ENCODE peak calls at places on chromosomes 13 and 19, in nine cellular contexts. W is AG04449, P is upper lobe of right lung, A is WTC11, R is body of pancreas, V is mucosa of descending colon, X is AG09309, Z is right lobe of liver, D is heart right ventricle. U is an unnamed sample.

GRCh38 chr19:8352134-8352827 is 9.2 kb upstream of the KANK3 start:
- DNase-seq in A (no peak), W (no peak), R (no peak), D (no peak), Z (no peak), P (no peak), V (peak), X (no peak), U (no peak)

GRCh38 chr13:74064805-74065204 is 69.4 kb downstream of the KLF12 start:
- DNase-seq in X (no peak), P (no peak), R (no peak), W (no peak), Z (no peak), D (no peak), V (no peak), A (no peak), U (no peak)

GRCh38 chr13:44312898-44313551 is 60.6 kb upstream of the SERP2 start:
- DNase-seq in X (peak), D (no peak), W (peak), P (no peak), R (no peak), Z (no peak), A (no peak), V (no peak), U (no peak)

GRCh38 chr13:39506559-39507390 is 96.2 kb downstream of the LHFPL6 start:
- DNase-seq in P (no peak), D (no peak), A (no peak), R (no peak), W (no peak), Z (no peak), X (no peak), V (no peak), U (no peak)

GRCh38 chr13:47549219-47549752 is 451.8 kb downstream of the SUCLA2 start:
- DNase-seq in W (no peak), X (no peak), V (no peak), D (no peak), A (no peak), R (no peak), P (no peak), Z (no peak), U (no peak)

GRCh38 chr13:44331912-44332840 is 41.4 kb upstream of the SERP2 start:
- DNase-seq in W (peak), X (no peak), P (no peak), R (peak), D (peak), Z (peak), V (no peak), A (no peak), U (no peak)

GRCh38 chr13:110014719-110015118 is 228.3 kb upstream of the IRS2 start:
- DNase-seq in A (no peak), D (no peak), Z (no peak), X (no peak), R (peak), W (no peak), V (no peak), P (no peak), U (no peak)

GRCh38 chr13:43016226-43016625 is 7.2 kb upstream of the DNAJC15 start:
- DNase-seq in P (no peak), X (no peak), W (no peak), D (no peak), Z (no peak), A (no peak), R (no peak), V (no peak), U (no peak)

GRCh38 chr13:34156841-34157365 is 339.0 kb downstream of the RFC3 start:
- DNase-seq in Z (peak), W (peak), R (peak), V (peak), P (peak), X (peak), D (peak), A (no peak), U (no peak)

GRCh38 chr19:56309511-56310185 is 5.0 kb downstream of the ZSCAN5A start:
- DNase-seq in W (no peak), X (no peak), D (peak), A (peak), R (peak), Z (peak), V (peak), P (peak), U (peak)

GRCh38 chr13:75372517-75372916 is 109.5 kb downstream of the TBC1D4 start:
- DNase-seq in W (no peak), P (no peak), R (peak), X (no peak), D (no peak), Z (no peak), A (no peak), V (no peak), U (peak)

GRCh38 chr19:49896863-49897621 is at the start of gene IL4I1:
- DNase-seq in A (no peak), X (no peak), R (peak), W (no peak), Z (no peak), P (peak), D (no peak), V (no peak), U (no peak)

GRCh38 chr19:12314553-12314952 is 18.9 kb downstream of the ZNF563 start:
- DNase-seq in V (no peak), W (no peak), D (no peak), R (peak), X (no peak), P (no peak), Z (no peak), A (no peak), U (no peak)

GRCh38 chr13:83221256-83221655 is 661.0 kb downstream of the SLITRK1 start:
- DNase-seq in D (no peak), R (no peak), P (no peak), W (no peak), Z (no peak), V (no peak), A (no peak), X (no peak), U (no peak)

GRCh38 chr19:6185825-6186193 is 50.3 kb downstream of the ACSBG2 start:
- DNase-seq in W (no peak), D (no peak), X (no peak), R (no peak), V (no peak), A (no peak), P (no peak), Z (no peak), U (no peak)

GRCh38 chr13:110062077-110062776 is 244.7 kb downstream of the COL4A1 start:
- DNase-seq in P (no peak), W (no peak), A (no peak), R (peak), X (no peak), Z (peak), D (peak), V (no peak), U (no peak)

GRCh38 chr13:35470671-35471465 is 5.6 kb downstream of the MAB21L1 start:
- DNase-seq in P (no peak), X (no peak), V (no peak), A (peak), R (no peak), Z (peak), D (peak), W (no peak), U (peak)

GRCh38 chr13:70347947-70348620 is 239.8 kb upstream of the KLHL1 start:
- DNase-seq in D (no peak), A (no peak), Z (no peak), P (no peak), X (no peak), V (no peak), R (peak), W (no peak), U (no peak)

GRCh38 chr13:43085545-43085944 is 62.2 kb downstream of the DNAJC15 start:
- DNase-seq in X (no peak), V (no peak), Z (no peak), R (no peak), A (no peak), P (no peak), D (no peak), W (no peak), U (no peak)

GRCh38 chr13:77697208-77698103 is at the start of gene SLAIN1:
- DNase-seq in X (no peak), Z (peak), D (peak), R (peak), W (no peak), V (peak), P (peak), A (peak), U (peak)

GRCh38 chr13:47036291-47037008 is 139.6 kb upstream of the HTR2A start:
- DNase-seq in W (no peak), X (no peak), P (no peak), R (peak), Z (no peak), D (no peak), A (no peak), V (no peak), U (no peak)

GRCh38 chr13:109787135-109787954 is 962 bp upstream of the IRS2 start:
- DNase-seq in R (peak), P (peak), W (no peak), D (peak), A (peak), V (peak), Z (peak), X (no peak), U (peak)

GRCh38 chr19:56141416-56141992 is 417 bp downstream of the ZNF444 start:
- DNase-seq in A (no peak), X (no peak), D (no peak), Z (no peak), R (peak), P (no peak), V (no peak), W (no peak), U (no peak)

GRCh38 chr13:33472446-33472845 is 186.9 kb upstream of the STARD13 start:
- DNase-seq in A (no peak), Z (no peak), W (no peak), X (no peak), R (no peak), D (no peak), V (no peak), P (no peak), U (no peak)

GRCh38 chr13:73204916-73205315 is 146.1 kb downstream of the KLF5 start:
- DNase-seq in D (no peak), P (no peak), R (no peak), V (no peak), A (no peak), W (no peak), Z (no peak), X (no peak), U (no peak)

GRCh38 chr13:74444161-74444571 is 310.0 kb upstream of the KLF12 start:
- DNase-seq in D (no peak), P (no peak), V (no peak), X (no peak), R (no peak), A (no peak), Z (no peak), W (no peak), U (no peak)

GRCh38 chr19:391199-391557 is 17.8 kb downstream of the C2CD4C start:
- DNase-seq in W (no peak), R (no peak), P (no peak), X (no peak), A (no peak), V (no peak), D (no peak), Z (no peak), U (no peak)

GRCh38 chr13:106466691-106467405 is 68.6 kb downstream of the EFNB2 start:
- DNase-seq in W (no peak), X (no peak), R (no peak), D (no peak), P (no peak), A (no peak), Z (no peak), V (no peak), U (no peak)

GRCh38 chr19:46480409-46480808 is 9.0 kb upstream of the PNMA8A start:
- DNase-seq in R (peak), V (no peak), Z (no peak), P (no peak), X (no peak), A (no peak), D (no peak), W (no peak), U (no peak)

GRCh38 chr19:49421039-49421877 is 2.0 kb downstream of the PTH2 start:
- DNase-seq in R (peak), D (peak), V (no peak), A (peak), Z (peak), P (peak), X (no peak), W (no peak), U (peak)

GRCh38 chr19:58317481-58318072 is 9.2 kb upstream of the ZSCAN22 start:
- DNase-seq in A (no peak), P (no peak), X (no peak), D (no peak), W (no peak), R (no peak), V (no peak), Z (no peak), U (no peak)

GRCh38 chr13:106274551-106275208 is 260.8 kb downstream of the EFNB2 start:
- DNase-seq in W (peak), Z (no peak), V (no peak), X (no peak), R (no peak), A (no peak), P (no peak), D (no peak), U (no peak)

GRCh38 chr13:113781571-113781970 is 22.5 kb downstream of the TMEM255B start:
- DNase-seq in R (no peak), A (no peak), D (no peak), Z (no peak), P (no peak), V (no peak), W (no peak), X (no peak), U (no peak)
- TF ChIP-seq CTCF in R (no peak), A (no peak), D (no peak), Z (no peak), P (no peak), V (no peak), W (no peak), X (no peak), U (no peak)

GRCh38 chr19:27971869-27972268 is 1241.1 kb downstream of the UQCRFS1 start:
- DNase-seq in W (no peak), D (no peak), A (no peak), V (no peak), Z (no peak), X (no peak), R (no peak), P (no peak), U (no peak)

GRCh38 chr19:27964165-27964564 is 1248.8 kb downstream of the UQCRFS1 start:
- DNase-seq in V (no peak), W (no peak), D (no peak), A (no peak), Z (no peak), R (no peak), X (no peak), P (no peak), U (no peak)

GRCh38 chr19:27971071-27971470 is 1241.9 kb downstream of the UQCRFS1 start:
- DNase-seq in D (no peak), P (no peak), W (no peak), A (peak), X (no peak), Z (no peak), R (no peak), V (no peak), U (no peak)

GRCh38 chr19:27962260-27962659 is 1250.7 kb downstream of the UQCRFS1 start:
- DNase-seq in P (no peak), R (no peak), X (no peak), W (no peak), Z (no peak), A (no peak), D (no peak), V (no peak), U (no peak)

DNA sequence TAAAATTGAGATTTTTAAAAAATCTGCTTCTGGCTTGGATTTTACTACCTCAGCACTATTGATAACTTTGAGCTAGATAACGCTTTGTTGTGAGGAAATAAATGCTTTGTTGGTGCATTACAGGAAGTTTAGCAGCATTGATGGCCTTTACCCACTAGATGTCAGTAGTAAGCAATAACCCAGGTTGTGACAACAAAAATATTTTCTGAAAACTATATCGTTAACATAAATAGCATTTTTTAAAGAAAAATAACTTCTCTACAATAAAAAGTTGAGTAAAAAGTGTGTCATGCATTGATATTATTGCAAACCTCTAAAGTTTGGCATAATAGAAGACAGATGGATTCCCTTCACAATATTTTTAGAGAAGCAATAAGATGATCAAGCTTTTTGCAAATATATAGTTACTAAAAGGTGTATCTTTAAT is 1246.5 kb downstream of the UQCRFS1 start:
- DNase-seq in P (no peak), R (no peak), W (no peak), V (no peak), X (no peak), A (no peak), Z (no peak), D (no peak), U (no peak)
- TF ChIP-seq CTCF in P (peak), R (peak), W (peak), V (peak), X (peak), A (peak), Z (peak), D (peak), U (peak)

GRCh38 chr13:107582171-107582570 is 633.2 kb downstream of the LIG4 start:
- DNase-seq in D (no peak), X (no peak), R (no peak), Z (no peak), W (no peak), P (no peak), V (no peak), A (no peak), U (no peak)
- TF ChIP-seq CTCF in D (no peak), X (no peak), R (no peak), Z (no peak), W (no peak), P (no peak), V (no peak), A (no peak), U (no peak)

GRCh38 chr19:38933544-38933943 is 2.8 kb downstream of the MRPS12 start:
- DNase-seq in R (no peak), V (no peak), Z (no peak), P (no peak), A (no peak), W (no peak), X (no peak), D (no peak), U (no peak)

GRCh38 chr19:38928406-38929001 is 2.1 kb downstream of the SARS2 start:
- DNase-seq in R (no peak), V (no peak), X (no peak), P (no peak), A (no peak), D (no peak), Z (no peak), W (no peak), U (no peak)

GRCh38 chr19:38930776-38931761 is at the start of gene MRPS12:
- DNase-seq in W (peak), P (peak), D (peak), R (peak), A (peak), Z (peak), X (peak), V (peak), U (peak)

GRCh38 chr19:38932425-38933179 is 1.9 kb downstream of the MRPS12 start:
- DNase-seq in Z (peak), D (no peak), X (no peak), R (peak), P (no peak), W (no peak), A (peak), V (peak), U (peak)

DNA sequence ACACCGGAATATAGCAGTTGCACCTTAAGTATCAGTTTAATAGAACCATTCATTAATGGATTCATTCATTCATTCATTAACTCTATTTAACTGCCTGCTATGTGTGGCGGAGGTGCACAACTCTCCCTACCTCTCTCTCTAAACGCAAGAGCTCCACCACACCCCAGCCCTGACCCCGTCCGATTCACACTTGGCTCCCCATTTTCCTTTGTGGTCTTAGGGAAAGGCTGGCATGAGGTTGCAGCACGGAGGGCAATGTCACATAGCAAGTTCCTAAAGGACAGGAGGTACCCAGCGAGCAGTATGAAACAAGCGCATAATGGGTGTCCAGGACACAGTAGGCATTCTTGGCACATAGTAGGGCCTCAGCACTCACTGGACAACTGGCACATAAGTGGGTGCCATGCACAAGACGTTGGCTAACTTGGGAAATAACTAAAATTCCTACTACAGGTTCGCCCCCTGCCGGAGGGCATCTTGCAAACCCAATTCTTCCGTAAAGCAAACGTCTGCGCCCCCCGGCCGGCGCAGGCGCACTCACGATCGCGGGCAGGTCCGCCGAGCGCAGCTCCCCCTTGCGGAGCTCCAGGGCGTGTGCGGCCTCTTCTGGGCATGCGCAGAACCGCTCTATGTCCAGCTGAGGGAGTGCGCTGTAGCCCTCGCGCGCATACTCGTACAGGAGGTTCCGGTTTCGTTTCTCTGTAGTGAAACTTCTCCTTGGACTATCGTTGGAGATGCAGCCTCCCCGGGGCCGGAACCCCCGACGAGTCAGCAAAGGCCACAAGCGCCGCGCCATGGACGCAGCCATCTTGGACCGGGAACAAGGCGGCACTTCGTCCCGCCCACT is at the start of gene SARS2:
- DNase-seq in Z (peak), D (peak), X (peak), R (peak), P (peak), V (peak), A (peak), W (peak), U (peak)
- TF ChIP-seq CTCF in Z (peak), D (peak), X (peak), R (peak), P (peak), V (peak), A (peak), W (peak), U (peak)

DNA sequence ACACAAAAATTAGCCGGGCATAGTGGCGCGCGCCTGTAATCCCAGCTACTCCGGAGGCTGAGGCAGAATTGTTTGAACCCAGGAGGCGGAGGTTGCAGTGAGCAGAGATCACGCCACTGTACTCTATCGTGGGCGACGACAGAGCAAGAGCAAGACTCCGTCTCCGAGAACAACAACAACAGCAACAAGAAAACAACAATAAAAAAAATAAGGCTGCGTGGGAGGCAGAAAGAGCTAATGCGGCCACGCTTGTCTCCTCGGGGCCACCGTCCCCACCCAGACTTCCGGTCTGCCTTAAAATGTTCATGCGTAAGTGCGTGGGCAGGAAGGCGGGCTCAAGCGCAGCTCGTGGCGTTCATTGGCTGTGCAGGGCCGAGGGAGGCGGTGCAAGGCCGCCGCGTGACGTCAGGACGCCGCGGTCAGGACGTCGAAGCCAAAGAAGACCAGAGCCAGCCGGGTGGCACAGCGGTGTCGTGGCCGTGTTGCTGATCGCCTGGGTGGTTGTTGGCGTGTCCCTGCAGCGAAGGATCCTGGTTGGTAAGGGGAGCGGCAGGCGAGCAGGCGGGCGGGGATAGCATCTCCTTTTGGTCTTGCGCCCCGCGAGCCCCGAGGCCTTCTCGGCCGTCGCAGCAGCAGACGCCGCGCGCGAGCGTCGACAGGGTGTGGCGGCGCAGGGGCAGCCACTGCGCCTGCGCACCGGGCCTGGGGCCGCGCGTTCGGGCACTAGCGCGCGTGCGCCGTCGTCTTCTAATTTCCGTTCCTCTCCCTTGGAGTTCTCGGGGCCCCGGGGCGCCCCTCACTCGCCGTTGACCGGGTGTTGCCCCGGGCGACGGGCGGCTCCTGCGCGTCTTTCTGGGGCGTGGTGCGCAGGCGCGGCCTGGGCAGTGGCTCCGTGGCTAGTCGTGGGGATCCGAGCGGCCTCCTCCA is at the start of gene LENG8:
- DNase-seq in A (peak), X (peak), Z (peak), V (peak), R (peak), W (peak), D (peak), P (peak), U (peak)
- TF ChIP-seq CTCF in A (no peak), X (no peak), Z (no peak), V (no peak), R (no peak), W (no peak), D (no peak), P (no peak), U (no peak)